ENCODE peak calls at places on chromosomes 1 and 21, in five cellular contexts. One of them, this sample, is unnamed. For H3K4me1, the result is how much of the 10 kb centered on the place peaks cover.

GRCh38 chr1:209567788-209568187 is 15.7 kb upstream of the CAMK1G start:
- DNase-seq in pancreas: no peak
- DNase-seq in upper lobe of right lung: no peak
- DNase-seq in CD8-positive, alpha-beta T cell: no peak
- DNase-seq in cardiac muscle cell: peak
- DNase-seq in this sample: no peak

GRCh38 chr21:38289697-38290096 is 32.9 kb downstream of the KCNJ15 start:
- DNase-seq in pancreas: no peak
- DNase-seq in upper lobe of right lung: no peak
- DNase-seq in cardiac muscle cell: no peak
- DNase-seq in CD8-positive, alpha-beta T cell: no peak
- DNase-seq in this sample: peak

GRCh38 chr1:204466416-204467405 is 27.9 kb downstream of the PIK3C2B start:
- DNase-seq in cardiac muscle cell: peak
- DNase-seq in CD8-positive, alpha-beta T cell: no peak
- DNase-seq in pancreas: no peak
- DNase-seq in upper lobe of right lung: peak
- DNase-seq in this sample: no peak

GRCh38 chr1:95407146-95407863 is 173.3 kb downstream of the RWDD3 start:
- DNase-seq in pancreas: no peak
- DNase-seq in CD8-positive, alpha-beta T cell: no peak
- DNase-seq in cardiac muscle cell: peak
- DNase-seq in upper lobe of right lung: no peak
- DNase-seq in this sample: no peak

GRCh38 chr1:22295396-22295795 is 152.5 kb upstream of the WNT4 start:
- DNase-seq in CD8-positive, alpha-beta T cell: no peak
- DNase-seq in pancreas: no peak
- DNase-seq in cardiac muscle cell: no peak
- DNase-seq in upper lobe of right lung: no peak
- DNase-seq in this sample: no peak

GRCh38 chr1:2350486-2350885 is 40.9 kb downstream of the MORN1 start:
- DNase-seq in pancreas: no peak
- DNase-seq in upper lobe of right lung: peak
- DNase-seq in CD8-positive, alpha-beta T cell: no peak
- DNase-seq in cardiac muscle cell: no peak
- DNase-seq in this sample: no peak

GRCh38 chr1:14334336-14335176 is 263.9 kb upstream of the KAZN start:
- DNase-seq in upper lobe of right lung: no peak
- DNase-seq in cardiac muscle cell: no peak
- DNase-seq in pancreas: no peak
- DNase-seq in CD8-positive, alpha-beta T cell: no peak
- DNase-seq in this sample: no peak

GRCh38 chr1:62435231-62436038 is 1.4 kb upstream of the USP1 start:
- DNase-seq in pancreas: no peak
- DNase-seq in CD8-positive, alpha-beta T cell: no peak
- DNase-seq in cardiac muscle cell: no peak
- DNase-seq in upper lobe of right lung: no peak
- DNase-seq in this sample: no peak

GRCh38 chr1:183544598-183545297 is 45.5 kb downstream of the NCF2 start:
- DNase-seq in cardiac muscle cell: peak
- DNase-seq in pancreas: no peak
- DNase-seq in upper lobe of right lung: no peak
- DNase-seq in CD8-positive, alpha-beta T cell: no peak
- DNase-seq in this sample: no peak

GRCh38 chr1:76073471-76073870 is 1.1 kb upstream of the ST6GALNAC3 start:
- DNase-seq in cardiac muscle cell: no peak
- DNase-seq in pancreas: no peak
- DNase-seq in upper lobe of right lung: no peak
- DNase-seq in CD8-positive, alpha-beta T cell: no peak
- DNase-seq in this sample: no peak

GRCh38 chr1:85494074-85494956 is 29.4 kb upstream of the DDAH1 start:
- DNase-seq in pancreas: no peak
- DNase-seq in cardiac muscle cell: no peak
- DNase-seq in CD8-positive, alpha-beta T cell: no peak
- DNase-seq in upper lobe of right lung: no peak
- DNase-seq in this sample: no peak

DNA sequence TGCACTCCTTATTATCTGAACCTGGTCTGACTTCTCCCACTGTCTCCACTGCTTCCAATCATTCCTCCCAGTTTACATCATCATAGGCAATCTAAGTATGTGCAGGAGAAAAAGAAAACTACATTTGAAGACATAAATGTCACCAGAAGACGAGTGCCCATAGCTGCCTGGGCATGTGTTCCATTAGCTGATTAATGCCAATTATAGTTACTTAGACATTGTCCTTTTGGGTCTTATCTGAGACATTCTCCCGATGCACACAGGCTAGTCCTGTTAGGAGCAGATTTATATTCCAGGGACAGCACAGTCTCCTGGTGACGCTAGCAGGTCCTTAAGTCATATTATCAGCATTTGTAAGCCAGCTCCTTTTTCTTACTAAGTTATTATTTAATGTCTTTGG is 52.6 kb upstream of the PTGFRN start:
- DNase-seq in upper lobe of right lung: no peak
- DNase-seq in CD8-positive, alpha-beta T cell: no peak
- DNase-seq in cardiac muscle cell: no peak
- DNase-seq in pancreas: no peak
- DNase-seq in this sample: no peak
- H3K4me1 ChIP-seq in upper lobe of right lung: under half
- H3K4me1 ChIP-seq in CD8-positive, alpha-beta T cell: under half
- H3K4me1 ChIP-seq in cardiac muscle cell: under half
- H3K4me1 ChIP-seq in pancreas: under half
- H3K4me1 ChIP-seq in this sample: under half

GRCh38 chr21:44875341-44875740 is 1.9 kb upstream of the PTTG1IP start:
- DNase-seq in CD8-positive, alpha-beta T cell: no peak
- DNase-seq in upper lobe of right lung: no peak
- DNase-seq in pancreas: no peak
- DNase-seq in cardiac muscle cell: no peak
- DNase-seq in this sample: no peak
- H3K4me3 ChIP-seq in CD8-positive, alpha-beta T cell: peak
- H3K4me3 ChIP-seq in upper lobe of right lung: peak
- H3K4me3 ChIP-seq in pancreas: no peak
- H3K4me3 ChIP-seq in cardiac muscle cell: peak
- H3K4me3 ChIP-seq in this sample: no peak

GRCh38 chr21:32279377-32279680 is 480 bp upstream of the MIS18A start:
- DNase-seq in CD8-positive, alpha-beta T cell: no peak
- DNase-seq in upper lobe of right lung: no peak
- DNase-seq in pancreas: no peak
- DNase-seq in cardiac muscle cell: peak
- DNase-seq in this sample: no peak

GRCh38 chr21:32278068-32278467 is 781 bp downstream of the MIS18A start:
- DNase-seq in pancreas: no peak
- DNase-seq in cardiac muscle cell: peak
- DNase-seq in CD8-positive, alpha-beta T cell: no peak
- DNase-seq in upper lobe of right lung: no peak
- DNase-seq in this sample: no peak

GRCh38 chr21:32276671-32277070 is 2.2 kb downstream of the MIS18A start:
- DNase-seq in upper lobe of right lung: no peak
- DNase-seq in pancreas: no peak
- DNase-seq in CD8-positive, alpha-beta T cell: no peak
- DNase-seq in cardiac muscle cell: no peak
- DNase-seq in this sample: no peak

GRCh38 chr21:32281531-32281930 is 2.7 kb upstream of the MIS18A start:
- DNase-seq in CD8-positive, alpha-beta T cell: no peak
- DNase-seq in cardiac muscle cell: no peak
- DNase-seq in upper lobe of right lung: no peak
- DNase-seq in pancreas: no peak
- DNase-seq in this sample: no peak

GRCh38 chr21:32278518-32279376 is at the start of gene MIS18A:
- DNase-seq in upper lobe of right lung: peak
- DNase-seq in pancreas: peak
- DNase-seq in cardiac muscle cell: peak
- DNase-seq in CD8-positive, alpha-beta T cell: peak
- DNase-seq in this sample: peak
- TF ChIP-seq CTCF in upper lobe of right lung: no peak
- TF ChIP-seq CTCF in pancreas: no peak
- TF ChIP-seq CTCF in cardiac muscle cell: peak
- TF ChIP-seq CTCF in CD8-positive, alpha-beta T cell: no peak
- TF ChIP-seq CTCF in this sample: no peak

DNA sequence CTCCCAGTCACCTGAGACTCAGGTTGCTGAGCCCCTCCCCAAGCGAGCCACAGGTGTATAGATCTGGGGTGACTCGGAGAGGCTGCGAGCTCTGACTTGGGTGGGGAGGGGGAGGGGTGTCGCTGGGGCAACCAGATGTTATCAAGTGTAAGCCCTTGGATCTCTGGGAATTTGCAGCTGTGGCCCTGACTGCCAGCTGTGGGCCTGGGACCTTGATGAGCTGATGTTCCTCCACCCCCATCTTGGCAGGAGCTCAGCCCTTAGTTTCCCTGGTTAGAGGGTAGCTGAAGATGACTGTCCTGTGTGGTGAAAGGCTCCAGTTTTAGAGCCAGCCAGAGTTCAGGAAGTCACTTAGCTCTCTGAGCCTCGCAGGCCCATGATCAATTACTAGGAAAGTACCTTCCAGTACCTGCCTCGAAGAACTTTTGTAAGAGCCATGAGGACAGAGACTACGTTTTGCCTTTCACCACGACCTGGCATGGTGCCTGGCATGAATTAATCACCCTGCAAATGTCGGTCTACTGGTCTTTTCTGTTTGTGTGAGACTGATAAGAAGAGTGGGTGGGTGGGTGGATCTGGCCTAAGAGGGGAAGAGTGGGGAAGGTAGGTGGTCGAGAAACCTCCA is 55.8 kb downstream of the YARS1 start:
- DNase-seq in upper lobe of right lung: peak
- DNase-seq in cardiac muscle cell: no peak
- DNase-seq in pancreas: peak
- DNase-seq in CD8-positive, alpha-beta T cell: no peak
- DNase-seq in this sample: no peak
- H3K4me1 ChIP-seq in upper lobe of right lung: under half
- H3K4me1 ChIP-seq in cardiac muscle cell: under half
- H3K4me1 ChIP-seq in pancreas: half or more
- H3K4me1 ChIP-seq in CD8-positive, alpha-beta T cell: under half
- H3K4me1 ChIP-seq in this sample: under half

GRCh38 chr1:147633759-147634158 is 36.6 kb downstream of the ACP6 start:
- DNase-seq in cardiac muscle cell: no peak
- DNase-seq in pancreas: no peak
- DNase-seq in upper lobe of right lung: no peak
- DNase-seq in CD8-positive, alpha-beta T cell: no peak
- DNase-seq in this sample: no peak
- H3K4me3 ChIP-seq in cardiac muscle cell: no peak
- H3K4me3 ChIP-seq in pancreas: no peak
- H3K4me3 ChIP-seq in upper lobe of right lung: no peak
- H3K4me3 ChIP-seq in CD8-positive, alpha-beta T cell: no peak
- H3K4me3 ChIP-seq in this sample: no peak

DNA sequence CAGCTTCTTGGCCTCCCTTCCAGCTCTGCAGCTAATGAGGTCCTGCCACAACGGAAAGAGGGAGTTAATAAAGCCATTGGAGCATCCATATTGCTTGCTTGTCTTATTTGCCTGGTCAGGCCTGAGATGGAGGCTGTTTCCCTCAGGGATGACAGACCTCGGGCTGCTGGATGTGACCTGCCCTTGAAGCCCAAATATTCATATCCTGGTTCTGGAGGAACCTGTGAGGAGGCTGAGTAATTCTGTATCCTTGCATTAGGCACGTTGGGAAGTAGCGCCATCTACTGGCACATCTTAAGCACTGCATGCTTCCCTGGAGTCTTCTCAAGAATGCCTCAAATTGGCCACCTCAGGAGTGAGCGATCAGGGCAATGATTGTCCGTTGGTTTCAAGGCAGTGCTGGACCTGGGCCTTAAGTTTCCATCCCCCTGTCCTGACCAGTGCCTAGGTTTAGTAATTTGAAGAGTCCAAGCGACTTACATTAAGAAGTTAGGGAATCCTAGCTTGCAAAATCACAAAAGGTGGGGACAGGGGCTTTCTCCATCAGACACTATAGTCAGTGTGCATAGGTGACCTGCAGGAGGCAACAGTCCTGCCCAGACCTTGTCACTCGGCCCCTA is 13.8 kb upstream of the NASP start:
- DNase-seq in CD8-positive, alpha-beta T cell: peak
- DNase-seq in upper lobe of right lung: no peak
- DNase-seq in pancreas: peak
- DNase-seq in cardiac muscle cell: peak
- DNase-seq in this sample: no peak
- TF ChIP-seq CTCF in CD8-positive, alpha-beta T cell: peak
- TF ChIP-seq CTCF in upper lobe of right lung: peak
- TF ChIP-seq CTCF in pancreas: peak
- TF ChIP-seq CTCF in cardiac muscle cell: peak
- TF ChIP-seq CTCF in this sample: peak

DNA sequence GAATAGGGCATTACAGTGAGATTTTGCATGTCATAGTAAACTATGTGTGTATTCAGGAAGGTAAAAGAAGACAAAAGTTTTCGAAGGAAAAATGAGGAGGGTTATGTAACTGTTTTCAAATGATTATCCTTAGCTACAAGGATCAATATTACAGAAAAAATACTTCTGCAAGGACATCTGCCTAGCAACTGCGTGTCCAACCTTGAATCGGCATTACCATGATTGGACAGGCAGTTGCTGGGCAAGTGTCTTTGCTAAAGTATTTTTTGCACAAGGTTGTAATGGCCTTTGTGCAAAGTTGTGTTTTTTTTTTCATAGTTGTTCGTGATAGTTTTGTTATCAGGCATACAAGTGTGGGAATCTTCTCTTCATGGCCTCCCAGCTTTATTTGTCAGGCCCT is 136.8 kb downstream of the FASLG start:
- DNase-seq in cardiac muscle cell: no peak
- DNase-seq in pancreas: no peak
- DNase-seq in CD8-positive, alpha-beta T cell: no peak
- DNase-seq in upper lobe of right lung: no peak
- DNase-seq in this sample: no peak
- H3K4me1 ChIP-seq in cardiac muscle cell: under half
- H3K4me1 ChIP-seq in pancreas: under half
- H3K4me1 ChIP-seq in CD8-positive, alpha-beta T cell: under half
- H3K4me1 ChIP-seq in upper lobe of right lung: under half
- H3K4me1 ChIP-seq in this sample: under half